ENCODE peak calls at places on chromosomes 5 and 9, in ten cellular contexts. P is fibroblast of mammary gland, T is GM06990, D is right atrium auricular region, Z is dorsolateral prefrontal cortex, A is Calu3, F is A673, R is bronchial epithelial cell, H is A549, O is upper lobe of left lung. C is an unnamed sample.

GRCh38 chr5:163758283-163758711 is 252.9 kb downstream of the MAT2B start:
- DNase-seq in Z (no peak), R (no peak), H (no peak), O (no peak), P (peak), F (no peak), T (no peak), D (no peak), A (no peak), C (no peak)

GRCh38 chr9:78573205-78573604 is 276.3 kb downstream of the PSAT1 start:
- DNase-seq in R (no peak), H (no peak), D (no peak), O (no peak), Z (no peak), A (no peak), F (no peak), P (no peak), T (no peak), C (no peak)

GRCh38 chr9:16267336-16268036 is 603.0 kb downstream of the BNC2 start:
- DNase-seq in O (no peak), T (no peak), D (no peak), R (peak), H (no peak), Z (no peak), A (no peak), F (no peak), P (peak), C (no peak)

GRCh38 chr5:172728481-172729241 is 42.3 kb downstream of the DUSP1 start:
- DNase-seq in A (no peak), F (no peak), H (no peak), T (no peak), Z (no peak), O (no peak), R (no peak), D (no peak), P (no peak), C (no peak)

GRCh38 chr5:98414938-98415337 is 358.5 kb upstream of the RGMB start:
- DNase-seq in F (no peak), A (no peak), R (peak), Z (no peak), O (no peak), T (no peak), D (no peak), H (no peak), P (peak), C (no peak)

GRCh38 chr5:116844015-116844414 is 269.4 kb upstream of the SEMA6A start:
- DNase-seq in F (no peak), Z (no peak), R (no peak), A (no peak), O (no peak), P (no peak), T (no peak), D (no peak), H (no peak), C (no peak)

GRCh38 chr9:90141723-90142122 is 500.9 kb downstream of the DIRAS2 start:
- DNase-seq in R (peak), D (no peak), O (no peak), A (no peak), F (peak), Z (no peak), H (no peak), T (no peak), P (peak), C (no peak)

GRCh38 chr9:101673642-101674041 is 64.8 kb downstream of the GRIN3A start:
- DNase-seq in R (no peak), Z (no peak), P (no peak), A (peak), O (no peak), F (no peak), T (no peak), D (no peak), H (no peak), C (peak)

GRCh38 chr9:115099891-115100290 is 18.1 kb downstream of the TNC start:
- DNase-seq in A (no peak), T (no peak), H (no peak), R (no peak), Z (no peak), D (no peak), F (no peak), P (no peak), O (no peak), C (no peak)

GRCh38 chr5:77356740-77357139 is 135.4 kb downstream of the WDR41 start:
- DNase-seq in O (no peak), R (peak), F (no peak), A (peak), P (peak), H (no peak), D (no peak), T (peak), Z (no peak), C (no peak)

GRCh38 chr5:101429241-101429640 is 526.2 kb upstream of the ST8SIA4 start:
- DNase-seq in F (no peak), P (peak), Z (no peak), H (no peak), D (no peak), T (no peak), A (no peak), R (no peak), O (no peak), C (no peak)

GRCh38 chr5:175842947-175843793 is 28.2 kb upstream of the CPLX2 start:
- DNase-seq in P (peak), H (peak), O (no peak), D (no peak), T (no peak), Z (no peak), A (peak), R (peak), F (no peak), C (no peak)

GRCh38 chr5:169905017-169905416 is 75.3 kb downstream of the INSYN2B start:
- DNase-seq in A (no peak), H (no peak), R (no peak), P (no peak), F (peak), D (no peak), Z (no peak), O (no peak), T (no peak), C (no peak)

GRCh38 chr5:60334281-60334713 is 365.7 kb downstream of the DEPDC1B start:
- DNase-seq in A (no peak), D (no peak), P (peak), R (peak), Z (no peak), O (no peak), F (no peak), H (peak), T (no peak), C (no peak)

GRCh38 chr9:7510209-7510608 is 289.4 kb downstream of the DMAC1 start:
- DNase-seq in D (no peak), Z (no peak), F (no peak), O (no peak), H (no peak), A (no peak), T (no peak), R (no peak), P (peak), C (no peak)

GRCh38 chr9:113593682-113594281 is 130.3 kb downstream of the RGS3 start:
- DNase-seq in Z (peak), F (peak), A (no peak), D (peak), H (peak), P (peak), R (peak), T (peak), O (peak), C (peak)

GRCh38 chr9:107738789-107739188 is 249.2 kb upstream of the KLF4 start:
- DNase-seq in D (no peak), P (peak), H (no peak), Z (no peak), A (no peak), F (no peak), O (no peak), T (no peak), R (peak), C (no peak)

GRCh38 chr5:135435467-135436330 is 11.4 kb downstream of the DCANP1 start:
- DNase-seq in A (no peak), F (no peak), D (no peak), T (no peak), R (no peak), P (no peak), H (no peak), O (no peak), Z (no peak), C (no peak)

GRCh38 chr9:129504404-129504803 is 116.5 kb downstream of the C9orf50 start:
- DNase-seq in Z (no peak), H (no peak), A (no peak), P (no peak), O (no peak), T (no peak), F (no peak), R (no peak), D (no peak), C (no peak)

GRCh38 chr9:89046832-89047231 is 55.6 kb downstream of the S1PR3 start:
- DNase-seq in P (peak), H (no peak), A (no peak), O (no peak), D (peak), Z (no peak), T (no peak), F (no peak), R (no peak), C (no peak)

GRCh38 chr9:133060417-133060841 is 1.4 kb upstream of the CEL start:
- DNase-seq in F (no peak), O (no peak), A (no peak), R (no peak), D (no peak), H (no peak), Z (no peak), P (no peak), T (no peak), C (no peak)
- TF ChIP-seq CTCF in F (no peak), O (no peak), A (no peak), R (no peak), D (no peak), H (no peak), Z (no peak), P (no peak), T (no peak), C (no peak)

GRCh38 chr5:142012186-142012785 is 541 bp downstream of the GNPDA1 start:
- DNase-seq in F (peak), Z (peak), D (peak), O (peak), A (peak), H (peak), P (peak), T (no peak), R (peak), C (peak)
- TF ChIP-seq CTCF in F (peak), Z (no peak), D (no peak), O (peak), A (peak), H (peak), P (peak), T (peak), R (peak), C (peak)

DNA sequence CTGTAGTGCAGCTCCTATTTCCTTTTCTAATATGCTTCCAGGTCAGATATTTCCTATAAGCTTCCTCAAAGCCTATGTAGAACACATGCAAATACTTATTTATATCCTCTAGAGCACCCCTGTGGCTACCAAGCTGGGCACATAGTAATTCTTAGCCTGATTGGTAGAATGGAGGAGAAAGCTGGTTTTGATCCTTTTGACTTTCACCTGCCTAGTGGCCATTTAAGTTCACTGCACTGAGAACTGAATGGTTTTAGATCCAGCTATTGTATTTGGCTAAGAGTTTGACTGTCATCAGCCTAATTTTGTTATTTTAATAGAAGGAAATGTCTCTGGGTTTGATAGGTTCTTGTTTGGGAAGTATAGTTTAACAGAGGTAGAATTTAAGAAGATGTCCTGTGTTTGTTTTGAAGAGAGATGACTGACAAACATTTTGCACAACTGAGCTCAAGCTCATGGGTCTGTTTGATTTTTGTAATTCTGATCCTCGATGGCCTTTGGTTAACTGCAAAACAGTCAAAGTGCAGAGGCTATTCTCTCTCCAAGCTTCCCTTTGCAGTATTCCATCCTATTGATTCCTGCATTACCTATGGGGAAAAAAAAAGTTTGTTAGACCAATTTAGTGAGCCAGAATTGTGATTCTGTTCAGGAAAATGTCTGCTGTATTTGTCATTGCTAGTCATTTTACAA is 85.4 kb downstream of the KCNN2 start:
- DNase-seq in D (no peak), P (peak), R (peak), A (no peak), F (peak), O (no peak), Z (no peak), T (no peak), H (peak), C (no peak)
- TF ChIP-seq CTCF in D (no peak), P (peak), R (no peak), A (peak), F (no peak), O (no peak), Z (peak), T (peak), H (no peak), C (no peak)

DNA sequence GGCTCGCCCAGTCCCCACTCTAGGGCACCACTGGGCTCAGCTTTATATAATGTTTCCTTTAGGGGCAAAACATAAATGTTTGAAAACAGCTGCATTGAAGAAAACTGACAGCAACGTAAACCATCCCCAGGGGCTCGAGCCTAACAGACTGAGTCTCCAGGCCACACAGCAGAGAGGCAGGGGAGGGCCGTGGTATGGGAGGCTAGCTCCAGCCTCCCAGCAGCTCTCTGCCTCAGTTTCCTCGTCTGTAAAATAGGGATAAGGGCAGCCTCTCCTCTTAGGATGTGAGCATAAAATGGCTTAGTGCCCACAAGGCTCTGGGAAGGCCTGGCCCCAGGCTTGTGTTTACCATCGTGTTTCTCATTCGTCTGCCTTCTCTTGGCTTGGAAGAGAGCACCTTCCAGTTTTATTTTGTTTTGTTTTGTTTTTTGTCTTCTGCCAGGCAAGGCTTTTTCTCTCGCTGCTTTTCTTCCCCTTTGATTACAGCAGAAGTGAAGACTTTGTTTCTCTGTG is 2.7 kb downstream of the ANKRD33B start:
- DNase-seq in A (no peak), D (peak), P (no peak), O (no peak), T (no peak), F (no peak), Z (no peak), H (no peak), R (no peak), C (no peak)
- TF ChIP-seq CTCF in A (no peak), D (no peak), P (no peak), O (no peak), T (no peak), F (no peak), Z (no peak), H (no peak), R (no peak), C (no peak)